ENCODE peak calls at places on chromosome 18, in four cellular contexts. P is body of pancreas, B is NCI-H510A, T is iPS DF 19.7. I is an unnamed sample.

GRCh38 chr18:24031916-24032315 is 17.4 kb downstream of the TTC39C start:
- DNase-seq in P (no peak), B (no peak), T (no peak), I (no peak)

GRCh38 chr18:76354348-76354747 is 140.7 kb downstream of the ZNF516 start:
- DNase-seq in T (no peak), B (no peak), P (no peak), I (no peak)

GRCh38 chr18:1094408-1094807 is 189.7 kb downstream of the ADCYAP1 start:
- DNase-seq in T (no peak), B (no peak), P (no peak), I (no peak)

GRCh38 chr18:76456018-76456750 is 38.9 kb downstream of the ZNF516 start:
- DNase-seq in P (peak), B (no peak), T (no peak), I (no peak)

GRCh38 chr18:48442761-48443160 is 33.6 kb upstream of the ZBTB7C start:
- DNase-seq in B (no peak), T (no peak), P (no peak), I (no peak)

GRCh38 chr18:54679318-54680149 is 88.5 kb downstream of the DYNAP start:
- DNase-seq in P (no peak), B (peak), T (peak), I (peak)

GRCh38 chr18:12593861-12594260 is 64.0 kb downstream of the SPIRE1 start:
- DNase-seq in T (no peak), B (no peak), P (no peak), I (no peak)

GRCh38 chr18:5444847-5445246 is 99.0 kb downstream of the EPB41L3 start:
- DNase-seq in P (no peak), B (no peak), T (no peak), I (no peak)

GRCh38 chr18:76462326-76462694 is 32.7 kb downstream of the ZNF516 start:
- DNase-seq in B (no peak), P (no peak), T (no peak), I (peak)